ENCODE peak calls at places on chromosomes 2 and 18, in nine cellular contexts. One of them, this sample, is unnamed.
A peak's percentile ranks its signal among the peaks of the same experiment; 100 is the strongest.

GRCh38 chr2:60818272-60818671 is 62.2 kb downstream of the PAPOLG start:
- DNase-seq in right cardiac atrium: no peak
- DNase-seq in PC-9: no peak
- DNase-seq in MM.1S: no peak
- DNase-seq in iPS DF 6.9: no peak
- DNase-seq in HepG2: peak; percentile 31
- DNase-seq in cardiac muscle cell: no peak
- DNase-seq in lower lobe of right lung: no peak
- DNase-seq in tibial nerve: no peak
- DNase-seq in this sample: no peak

GRCh38 chr2:7269993-7270392 is 352.8 kb downstream of the RNF144A start:
- DNase-seq in PC-9: no peak
- DNase-seq in tibial nerve: no peak
- DNase-seq in HepG2: no peak
- DNase-seq in iPS DF 6.9: no peak
- DNase-seq in cardiac muscle cell: no peak
- DNase-seq in lower lobe of right lung: no peak
- DNase-seq in right cardiac atrium: no peak
- DNase-seq in MM.1S: no peak
- DNase-seq in this sample: no peak

GRCh38 chr2:71467180-71467815 is 13.9 kb downstream of the DYSF start:
- DNase-seq in cardiac muscle cell: no peak
- DNase-seq in PC-9: no peak
- DNase-seq in tibial nerve: no peak
- DNase-seq in iPS DF 6.9: no peak
- DNase-seq in lower lobe of right lung: no peak
- DNase-seq in HepG2: no peak
- DNase-seq in right cardiac atrium: no peak
- DNase-seq in MM.1S: no peak
- DNase-seq in this sample: no peak

GRCh38 chr2:202135111-202135874 is 62.2 kb downstream of the KIAA2012 start:
- DNase-seq in iPS DF 6.9: no peak
- DNase-seq in tibial nerve: peak; percentile 76
- DNase-seq in HepG2: no peak
- DNase-seq in PC-9: no peak
- DNase-seq in MM.1S: no peak
- DNase-seq in cardiac muscle cell: no peak
- DNase-seq in lower lobe of right lung: no peak
- DNase-seq in right cardiac atrium: peak; percentile 83
- DNase-seq in this sample: peak; percentile 92

GRCh38 chr2:43293744-43294695 is 67.6 kb upstream of the ZFP36L2 start:
- DNase-seq in right cardiac atrium: no peak
- DNase-seq in MM.1S: peak; percentile 46
- DNase-seq in iPS DF 6.9: no peak
- DNase-seq in tibial nerve: no peak
- DNase-seq in HepG2: peak; percentile 99
- DNase-seq in cardiac muscle cell: peak; percentile 7
- DNase-seq in lower lobe of right lung: no peak
- DNase-seq in PC-9: peak; percentile 54
- DNase-seq in this sample: no peak

GRCh38 chr2:164554487-164554886 is 66.8 kb downstream of the GRB14 start:
- DNase-seq in iPS DF 6.9: no peak
- DNase-seq in lower lobe of right lung: no peak
- DNase-seq in PC-9: no peak
- DNase-seq in cardiac muscle cell: no peak
- DNase-seq in tibial nerve: no peak
- DNase-seq in MM.1S: no peak
- DNase-seq in right cardiac atrium: no peak
- DNase-seq in HepG2: peak; percentile 6
- DNase-seq in this sample: no peak

GRCh38 chr2:28726177-28726576 is 25.5 kb upstream of the PPP1CB start:
- DNase-seq in MM.1S: no peak
- DNase-seq in tibial nerve: no peak
- DNase-seq in iPS DF 6.9: no peak
- DNase-seq in lower lobe of right lung: no peak
- DNase-seq in cardiac muscle cell: no peak
- DNase-seq in right cardiac atrium: no peak
- DNase-seq in PC-9: no peak
- DNase-seq in HepG2: no peak
- DNase-seq in this sample: no peak

GRCh38 chr2:239738159-239738558 is 287.0 kb downstream of the NDUFA10 start:
- DNase-seq in tibial nerve: no peak
- DNase-seq in lower lobe of right lung: no peak
- DNase-seq in PC-9: no peak
- DNase-seq in iPS DF 6.9: no peak
- DNase-seq in cardiac muscle cell: no peak
- DNase-seq in HepG2: no peak
- DNase-seq in MM.1S: no peak
- DNase-seq in right cardiac atrium: no peak
- DNase-seq in this sample: peak; percentile 24

GRCh38 chr2:27723372-27724144 is 48.0 kb upstream of the MRPL33 start:
- DNase-seq in MM.1S: peak; percentile 43
- DNase-seq in cardiac muscle cell: peak; percentile 81
- DNase-seq in HepG2: peak; percentile 75
- DNase-seq in iPS DF 6.9: peak; percentile 63
- DNase-seq in tibial nerve: peak; percentile 57
- DNase-seq in right cardiac atrium: peak; percentile 71
- DNase-seq in PC-9: peak; percentile 52
- DNase-seq in lower lobe of right lung: peak; percentile 61
- DNase-seq in this sample: no peak

GRCh38 chr2:64653174-64654062 is at the start of gene SERTAD2:
- DNase-seq in iPS DF 6.9: no peak
- DNase-seq in MM.1S: peak; percentile 91
- DNase-seq in cardiac muscle cell: peak; percentile 94
- DNase-seq in PC-9: peak; percentile 90
- DNase-seq in lower lobe of right lung: peak; percentile 95
- DNase-seq in tibial nerve: peak; percentile 76
- DNase-seq in right cardiac atrium: peak; percentile 92
- DNase-seq in HepG2: peak; percentile 75
- DNase-seq in this sample: peak; percentile 98

GRCh38 chr2:28589746-28590463 is 94.0 kb downstream of the PLB1 start:
- DNase-seq in cardiac muscle cell: no peak
- DNase-seq in MM.1S: no peak
- DNase-seq in HepG2: no peak
- DNase-seq in right cardiac atrium: no peak
- DNase-seq in PC-9: no peak
- DNase-seq in tibial nerve: no peak
- DNase-seq in iPS DF 6.9: no peak
- DNase-seq in lower lobe of right lung: no peak
- DNase-seq in this sample: no peak

GRCh38 chr18:56973487-56973886 is 173.4 kb upstream of the BOD1L2 start:
- DNase-seq in iPS DF 6.9: no peak
- DNase-seq in PC-9: no peak
- DNase-seq in HepG2: no peak
- DNase-seq in cardiac muscle cell: no peak
- DNase-seq in MM.1S: no peak
- DNase-seq in right cardiac atrium: no peak
- DNase-seq in tibial nerve: no peak
- DNase-seq in lower lobe of right lung: no peak
- DNase-seq in this sample: no peak

GRCh38 chr2:119028327-119029174 is 86.6 kb downstream of the MARCO start:
- DNase-seq in lower lobe of right lung: no peak
- DNase-seq in PC-9: peak; percentile 47
- DNase-seq in MM.1S: peak; percentile 44
- DNase-seq in cardiac muscle cell: peak; percentile 37
- DNase-seq in iPS DF 6.9: peak; percentile 43
- DNase-seq in HepG2: peak; percentile 45
- DNase-seq in right cardiac atrium: no peak
- DNase-seq in tibial nerve: no peak
- DNase-seq in this sample: no peak

GRCh38 chr2:20080415-20080814 is 29.0 kb upstream of the LAPTM4A start:
- DNase-seq in lower lobe of right lung: no peak
- DNase-seq in iPS DF 6.9: no peak
- DNase-seq in MM.1S: no peak
- DNase-seq in PC-9: no peak
- DNase-seq in right cardiac atrium: no peak
- DNase-seq in cardiac muscle cell: no peak
- DNase-seq in HepG2: no peak
- DNase-seq in tibial nerve: no peak
- DNase-seq in this sample: no peak

GRCh38 chr18:6482198-6482977 is 67.7 kb upstream of the L3MBTL4 start:
- DNase-seq in cardiac muscle cell: peak; percentile 82
- DNase-seq in tibial nerve: peak; percentile 45
- DNase-seq in PC-9: peak; percentile 5
- DNase-seq in iPS DF 6.9: peak; percentile 63
- DNase-seq in right cardiac atrium: peak; percentile 90
- DNase-seq in lower lobe of right lung: peak; percentile 75
- DNase-seq in MM.1S: peak; percentile 45
- DNase-seq in HepG2: peak; percentile 38
- DNase-seq in this sample: peak; percentile 92

GRCh38 chr2:35099345-35099744 is 1256.2 kb upstream of the CRIM1 start:
- DNase-seq in PC-9: no peak
- DNase-seq in HepG2: no peak
- DNase-seq in tibial nerve: no peak
- DNase-seq in iPS DF 6.9: no peak
- DNase-seq in cardiac muscle cell: peak; percentile 11
- DNase-seq in right cardiac atrium: no peak
- DNase-seq in lower lobe of right lung: no peak
- DNase-seq in MM.1S: no peak
- DNase-seq in this sample: no peak

GRCh38 chr2:16495812-16496211 is 169.8 kb downstream of the CYRIA start:
- DNase-seq in lower lobe of right lung: no peak
- DNase-seq in HepG2: no peak
- DNase-seq in cardiac muscle cell: no peak
- DNase-seq in iPS DF 6.9: no peak
- DNase-seq in right cardiac atrium: no peak
- DNase-seq in MM.1S: no peak
- DNase-seq in tibial nerve: no peak
- DNase-seq in PC-9: no peak
- DNase-seq in this sample: no peak

DNA sequence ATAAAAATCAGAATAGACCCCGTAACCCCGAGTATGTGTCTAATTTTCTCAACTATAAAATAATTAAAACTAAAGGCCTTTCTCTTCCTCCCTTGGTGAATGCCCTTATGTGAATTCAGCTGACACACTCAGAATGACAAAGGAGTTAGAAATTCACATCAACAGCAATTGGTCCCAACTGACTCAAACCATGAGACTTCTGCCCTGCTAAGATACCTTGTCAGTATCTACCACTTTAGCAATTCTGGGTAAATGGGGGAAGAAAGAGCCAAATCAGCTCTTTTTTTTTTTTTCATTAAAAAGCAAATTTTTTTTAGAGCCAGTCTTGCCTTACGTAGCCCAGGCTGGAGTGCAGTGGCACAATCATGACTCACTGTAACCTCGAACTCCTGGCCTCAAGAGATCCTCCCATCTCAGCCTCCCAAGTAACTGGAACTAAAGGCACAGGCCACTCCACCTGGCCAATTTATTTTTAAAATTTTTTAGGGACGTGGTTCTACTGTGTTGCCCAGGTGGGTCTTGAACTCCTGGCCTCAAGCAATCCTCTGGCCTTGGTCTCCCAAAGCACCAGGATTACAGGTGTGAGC is 1.7 kb upstream of the PPP4R1 start:
- DNase-seq in MM.1S: no peak
- DNase-seq in lower lobe of right lung: no peak
- DNase-seq in right cardiac atrium: no peak
- DNase-seq in HepG2: no peak
- DNase-seq in tibial nerve: no peak
- DNase-seq in iPS DF 6.9: no peak
- DNase-seq in PC-9: no peak
- DNase-seq in cardiac muscle cell: no peak
- DNase-seq in this sample: no peak
- H3K4me3 ChIP-seq in MM.1S: no peak overlapping the region
- H3K4me3 ChIP-seq in lower lobe of right lung: no peak overlapping the region
- H3K4me3 ChIP-seq in right cardiac atrium: no peak overlapping the region
- H3K4me3 ChIP-seq in HepG2: no peak overlapping the region
- H3K4me3 ChIP-seq in tibial nerve: no peak overlapping the region
- H3K4me3 ChIP-seq in iPS DF 6.9: no peak overlapping the region
- H3K4me3 ChIP-seq in PC-9: peak overlapping the region; percentile 76
- H3K4me3 ChIP-seq in cardiac muscle cell: no peak overlapping the region
- H3K4me3 ChIP-seq in this sample: no peak overlapping the region

GRCh38 chr2:46842876-46843275 is 72.7 kb downstream of the MCFD2 start:
- DNase-seq in tibial nerve: no peak
- DNase-seq in iPS DF 6.9: no peak
- DNase-seq in HepG2: no peak
- DNase-seq in cardiac muscle cell: no peak
- DNase-seq in right cardiac atrium: no peak
- DNase-seq in PC-9: no peak
- DNase-seq in lower lobe of right lung: no peak
- DNase-seq in MM.1S: no peak
- DNase-seq in this sample: peak; percentile 35
- H3K4me3 ChIP-seq in tibial nerve: no peak overlapping the region
- H3K4me3 ChIP-seq in iPS DF 6.9: no peak overlapping the region
- H3K4me3 ChIP-seq in HepG2: no peak overlapping the region
- H3K4me3 ChIP-seq in cardiac muscle cell: no peak overlapping the region
- H3K4me3 ChIP-seq in right cardiac atrium: no peak overlapping the region
- H3K4me3 ChIP-seq in PC-9: no peak overlapping the region
- H3K4me3 ChIP-seq in lower lobe of right lung: no peak overlapping the region
- H3K4me3 ChIP-seq in MM.1S: no peak overlapping the region
- H3K4me3 ChIP-seq in this sample: no peak overlapping the region

GRCh38 chr2:146213674-146214073 is 1631.2 kb upstream of the ACVR2A start:
- DNase-seq in MM.1S: no peak
- DNase-seq in iPS DF 6.9: no peak
- DNase-seq in tibial nerve: no peak
- DNase-seq in PC-9: no peak
- DNase-seq in right cardiac atrium: no peak
- DNase-seq in lower lobe of right lung: no peak
- DNase-seq in cardiac muscle cell: no peak
- DNase-seq in HepG2: no peak
- DNase-seq in this sample: no peak
- H3K4me3 ChIP-seq in MM.1S: no peak overlapping the region
- H3K4me3 ChIP-seq in iPS DF 6.9: no peak overlapping the region
- H3K4me3 ChIP-seq in tibial nerve: no peak overlapping the region
- H3K4me3 ChIP-seq in PC-9: no peak overlapping the region
- H3K4me3 ChIP-seq in right cardiac atrium: no peak overlapping the region
- H3K4me3 ChIP-seq in lower lobe of right lung: no peak overlapping the region
- H3K4me3 ChIP-seq in cardiac muscle cell: no peak overlapping the region
- H3K4me3 ChIP-seq in HepG2: no peak overlapping the region
- H3K4me3 ChIP-seq in this sample: no peak overlapping the region

GRCh38 chr18:12309683-12310198 is 1.7 kb downstream of the TUBB6 start:
- DNase-seq in PC-9: no peak
- DNase-seq in cardiac muscle cell: no peak
- DNase-seq in HepG2: no peak
- DNase-seq in iPS DF 6.9: no peak
- DNase-seq in lower lobe of right lung: no peak
- DNase-seq in tibial nerve: no peak
- DNase-seq in right cardiac atrium: no peak
- DNase-seq in MM.1S: no peak
- DNase-seq in this sample: no peak

GRCh38 chr18:12307871-12308385 is at the start of gene TUBB6:
- DNase-seq in right cardiac atrium: peak; percentile 90
- DNase-seq in iPS DF 6.9: no peak
- DNase-seq in tibial nerve: peak; percentile 37
- DNase-seq in cardiac muscle cell: peak; percentile 76
- DNase-seq in MM.1S: no peak
- DNase-seq in lower lobe of right lung: peak; percentile 79
- DNase-seq in HepG2: no peak
- DNase-seq in PC-9: peak; percentile 60
- DNase-seq in this sample: peak; percentile 94

GRCh38 chr18:12308386-12309100 is 502 bp downstream of the TUBB6 start:
- DNase-seq in MM.1S: no peak
- DNase-seq in PC-9: peak; percentile 75
- DNase-seq in tibial nerve: peak; percentile 73
- DNase-seq in lower lobe of right lung: peak; percentile 89
- DNase-seq in iPS DF 6.9: no peak
- DNase-seq in cardiac muscle cell: peak; percentile 80
- DNase-seq in HepG2: peak; percentile 29
- DNase-seq in right cardiac atrium: peak; percentile 94
- DNase-seq in this sample: peak; percentile 95

GRCh38 chr18:12312936-12313335 is 4.9 kb downstream of the TUBB6 start:
- DNase-seq in iPS DF 6.9: no peak
- DNase-seq in lower lobe of right lung: no peak
- DNase-seq in tibial nerve: no peak
- DNase-seq in MM.1S: no peak
- DNase-seq in right cardiac atrium: no peak
- DNase-seq in HepG2: no peak
- DNase-seq in cardiac muscle cell: no peak
- DNase-seq in PC-9: no peak
- DNase-seq in this sample: no peak

GRCh38 chr18:12310762-12311161 is 2.7 kb downstream of the TUBB6 start:
- DNase-seq in tibial nerve: no peak
- DNase-seq in MM.1S: no peak
- DNase-seq in right cardiac atrium: no peak
- DNase-seq in iPS DF 6.9: no peak
- DNase-seq in PC-9: no peak
- DNase-seq in lower lobe of right lung: no peak
- DNase-seq in HepG2: no peak
- DNase-seq in cardiac muscle cell: no peak
- DNase-seq in this sample: no peak
- H3K4me3 ChIP-seq in tibial nerve: no peak overlapping the region
- H3K4me3 ChIP-seq in MM.1S: no peak overlapping the region
- H3K4me3 ChIP-seq in right cardiac atrium: no peak overlapping the region
- H3K4me3 ChIP-seq in iPS DF 6.9: no peak overlapping the region
- H3K4me3 ChIP-seq in PC-9: no peak overlapping the region
- H3K4me3 ChIP-seq in lower lobe of right lung: no peak overlapping the region
- H3K4me3 ChIP-seq in HepG2: no peak overlapping the region
- H3K4me3 ChIP-seq in cardiac muscle cell: no peak overlapping the region
- H3K4me3 ChIP-seq in this sample: no peak overlapping the region